ENCODE peak calls at places on chromosomes 7 and 10, in nine cellular contexts. Z is hepatocyte, U is A549, V is right lobe of liver, D is thoracic aorta, H is suprapubic skin, W is IMR-90, L is cardiac muscle cell, G is spleen. Y is an unnamed sample. For H3K9me3, the result is how much of the 10 kb centered on the place peaks cover.

GRCh38 chr7:132500727-132501410 is 75.4 kb downstream of the PLXNA4 start:
- DNase-seq in L (peak), D (peak), U (no peak), Z (peak), W (no peak), H (no peak), V (no peak), G (peak), Y (no peak)

GRCh38 chr7:143323650-143324049 is 7.7 kb downstream of the CLCN1 start:
- DNase-seq in V (no peak), U (no peak), L (no peak), G (no peak), D (no peak), Z (no peak), H (no peak), W (no peak), Y (no peak)

GRCh38 chr7:111980721-111981120 is 225.5 kb downstream of the DOCK4 start:
- DNase-seq in G (no peak), Z (no peak), D (no peak), H (no peak), W (no peak), L (no peak), V (no peak), U (no peak), Y (no peak)

GRCh38 chr7:85006754-85007153 is 180.1 kb downstream of the SEMA3D start:
- DNase-seq in H (no peak), D (no peak), U (no peak), L (no peak), G (no peak), V (no peak), W (no peak), Z (no peak), Y (no peak)

GRCh38 chr7:18798018-18798906 is 302.7 kb downstream of the HDAC9 start:
- DNase-seq in V (no peak), L (no peak), D (no peak), W (peak), U (no peak), H (no peak), Z (no peak), G (no peak), Y (no peak)

GRCh38 chr7:16347461-16348192 is 73.7 kb downstream of the CRPPA start:
- DNase-seq in D (no peak), V (no peak), H (no peak), U (no peak), G (no peak), Z (peak), L (peak), W (peak), Y (no peak)

GRCh38 chr7:132977234-132977633 is 104.7 kb downstream of the CHCHD3 start:
- DNase-seq in H (no peak), D (no peak), L (no peak), G (no peak), U (no peak), W (peak), Z (no peak), V (no peak), Y (no peak)

GRCh38 chr10:121813857-121814256 is 114.0 kb downstream of the ATE1 start:
- DNase-seq in H (no peak), Z (no peak), U (no peak), V (no peak), L (no peak), W (no peak), D (no peak), G (no peak), Y (no peak)

GRCh38 chr10:77321868-77322267 is 315.7 kb downstream of the KCNMA1 start:
- DNase-seq in W (peak), G (no peak), D (no peak), L (no peak), H (no peak), Z (no peak), U (no peak), V (no peak), Y (no peak)

GRCh38 chr7:20329389-20330175 is 1.1 kb upstream of the ITGB8 start:
- DNase-seq in G (peak), H (peak), L (peak), V (no peak), Z (peak), U (peak), D (no peak), W (peak), Y (peak)

GRCh38 chr10:79392506-79393176 is 45.4 kb downstream of the PPIF start:
- DNase-seq in Z (no peak), H (no peak), U (no peak), V (peak), D (no peak), W (no peak), L (no peak), G (peak), Y (no peak)

GRCh38 chr7:2954433-2954853 is 89.2 kb downstream of the CARD11 start:
- DNase-seq in L (no peak), H (peak), G (peak), V (no peak), U (no peak), D (no peak), W (no peak), Z (no peak), Y (peak)

GRCh38 chr10:113854757-113855626 is 531 bp downstream of the NHLRC2 start:
- DNase-seq in G (peak), D (no peak), U (peak), V (peak), L (peak), H (peak), Z (peak), W (peak), Y (peak)

GRCh38 chr10:100748251-100749058 is 3.1 kb downstream of the PAX2 start:
- DNase-seq in Z (no peak), V (no peak), G (no peak), U (no peak), W (no peak), L (no peak), H (no peak), D (no peak), Y (no peak)

GRCh38 chr10:11810313-11810766 is 12.8 kb upstream of the PROSER2 start:
- DNase-seq in U (no peak), V (no peak), D (no peak), H (no peak), G (no peak), Z (no peak), L (no peak), W (peak), Y (no peak)

GRCh38 chr7:30308392-30308791 is 24.0 kb downstream of the ZNRF2 start:
- DNase-seq in G (no peak), L (no peak), D (no peak), W (peak), H (no peak), V (no peak), Z (no peak), U (no peak), Y (peak)

GRCh38 chr10:114374141-114374791 is 30.0 kb downstream of the AFAP1L2 start:
- DNase-seq in G (no peak), Z (peak), D (no peak), W (peak), U (no peak), V (no peak), H (no peak), L (no peak), Y (no peak)

GRCh38 chr10:8055420-8056349 is 1.2 kb downstream of the GATA3 start:
- DNase-seq in G (peak), H (peak), V (no peak), L (no peak), U (no peak), W (no peak), Z (peak), D (no peak), Y (no peak)

GRCh38 chr7:129739427-129739826 is 127.9 kb downstream of the NRF1 start:
- DNase-seq in H (no peak), U (no peak), G (no peak), Z (peak), D (no peak), L (peak), W (peak), V (no peak), Y (peak)

GRCh38 chr10:43128958-43129706 is 9.1 kb upstream of the CSGALNACT2 start:
- DNase-seq in G (peak), U (no peak), L (no peak), H (no peak), V (no peak), D (no peak), W (peak), Z (peak), Y (peak)

GRCh38 chr7:108442039-108442568 is 14.1 kb downstream of the NRCAM start:
- DNase-seq in W (no peak), U (peak), V (no peak), D (no peak), Z (no peak), G (no peak), H (no peak), L (no peak), Y (peak)

GRCh38 chr10:30583778-30584415 is 45.7 kb downstream of the LYZL2 start:
- DNase-seq in W (peak), H (peak), U (peak), L (no peak), G (no peak), D (peak), Z (peak), V (peak), Y (peak)

DNA sequence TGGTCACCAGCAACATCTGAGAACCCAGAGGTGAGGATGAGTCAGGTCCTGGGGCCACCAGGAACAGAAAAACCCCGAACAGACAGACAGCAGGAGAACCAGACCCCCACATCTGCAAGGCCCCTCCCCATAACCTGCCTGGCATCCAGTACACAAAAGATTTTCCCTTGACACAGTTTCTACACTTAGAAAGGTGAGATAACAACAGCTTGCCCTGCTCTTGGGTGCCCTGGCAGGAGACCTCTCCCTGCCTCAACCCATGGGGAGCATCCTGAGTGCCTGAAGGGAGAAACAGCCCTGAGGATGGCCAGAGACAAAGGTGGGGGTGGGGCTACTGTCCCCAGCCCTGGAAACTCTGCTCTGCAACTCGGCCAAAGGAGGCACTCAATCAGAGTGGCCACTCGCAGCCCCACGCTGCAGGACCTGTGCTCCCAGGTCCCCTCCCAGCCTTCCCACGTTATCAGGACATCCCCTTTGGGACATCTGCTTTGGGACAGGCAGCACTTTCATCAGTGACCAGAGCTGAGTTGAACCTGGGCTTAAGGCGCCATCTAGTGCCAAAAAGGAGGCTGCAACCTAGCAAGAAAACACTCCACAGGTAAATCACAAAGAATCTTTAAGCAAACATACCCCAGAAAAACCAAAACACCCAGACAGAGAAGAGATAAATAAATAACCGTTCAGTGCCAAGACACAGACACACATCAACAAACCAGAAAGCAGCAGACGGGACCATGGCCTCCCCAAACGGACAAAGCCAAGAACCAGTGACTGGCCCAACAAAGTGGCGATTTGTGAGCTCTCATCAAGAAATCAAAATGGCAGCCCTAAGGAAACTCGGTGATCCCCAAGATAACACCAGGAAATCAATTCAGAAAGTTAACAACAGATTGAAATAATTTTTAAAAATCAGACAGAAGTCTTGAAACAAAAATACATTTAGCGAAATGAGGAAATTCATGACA is 233.7 kb downstream of the PTPRN2 start:
- DNase-seq in H (peak), U (no peak), D (no peak), V (no peak), W (no peak), Z (no peak), G (peak), L (no peak), Y (peak)
- TF ChIP-seq CTCF in H (peak), U (peak), D (no peak), V (peak), W (peak), Z (peak), G (no peak), L (peak), Y (peak)

GRCh38 chr7:4742852-4743251 is 32.6 kb upstream of the AP5Z1 start:
- DNase-seq in U (no peak), Z (no peak), L (no peak), H (no peak), G (no peak), D (no peak), W (peak), V (no peak), Y (no peak)
- H3K4me3 ChIP-seq in U (no peak), Z (no peak), L (no peak), H (no peak), G (no peak), D (no peak), W (no peak), V (no peak), Y (no peak)

GRCh38 chr7:64602086-64602485 is 39.2 kb upstream of the ZNF680 start:
- DNase-seq in D (no peak), V (no peak), Z (no peak), U (no peak), H (no peak), W (peak), G (no peak), L (no peak), Y (no peak)
- H3K9me3 ChIP-seq in D (under half), V (under half), Z (under half), U (under half), H (under half), W (under half), G (under half), L (under half), Y (under half)

GRCh38 chr10:117431160-117431559 is 55.9 kb upstream of the PDZD8 start:
- DNase-seq in V (no peak), U (peak), Z (no peak), W (no peak), G (no peak), D (no peak), H (no peak), L (no peak), Y (no peak)
- TF ChIP-seq CTCF in V (no peak), U (peak), Z (no peak), W (no peak), G (no peak), D (no peak), H (no peak), L (no peak), Y (peak)

GRCh38 chr7:94401411-94401810 is 6.7 kb downstream of the COL1A2 start:
- DNase-seq in Z (no peak), U (no peak), V (no peak), H (no peak), G (no peak), W (no peak), L (no peak), D (no peak), Y (no peak)
- H3K4me3 ChIP-seq in Z (no peak), U (no peak), V (no peak), H (peak), G (no peak), W (no peak), L (no peak), D (no peak), Y (no peak)

DNA sequence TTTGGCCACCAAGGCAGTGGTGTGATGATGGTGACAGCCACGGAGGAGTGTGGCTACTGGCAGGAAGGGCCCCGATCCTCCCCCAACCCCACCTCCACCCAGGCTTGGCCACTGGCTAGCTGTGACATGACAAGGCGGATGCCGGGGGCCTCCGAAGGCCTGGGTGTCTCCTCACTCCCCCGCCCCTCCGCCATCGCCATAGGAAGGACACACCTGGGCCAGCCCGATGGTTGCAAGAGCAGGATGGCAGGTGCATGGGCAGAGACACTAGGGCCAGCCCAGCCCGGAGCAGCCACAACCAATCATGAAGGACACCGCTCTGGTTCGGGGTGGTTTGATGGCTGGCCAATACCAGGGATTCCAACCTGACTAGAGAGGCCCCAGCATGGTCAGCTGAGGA is 81.0 kb downstream of the PTPRN2 start:
- DNase-seq in W (no peak), G (no peak), D (no peak), Z (no peak), U (no peak), V (no peak), H (no peak), L (no peak), Y (no peak)
- H3K9me3 ChIP-seq in W (half or more), G (under half), D (under half), Z (under half), U (under half), V (under half), H (under half), L (under half), Y (under half)

DNA sequence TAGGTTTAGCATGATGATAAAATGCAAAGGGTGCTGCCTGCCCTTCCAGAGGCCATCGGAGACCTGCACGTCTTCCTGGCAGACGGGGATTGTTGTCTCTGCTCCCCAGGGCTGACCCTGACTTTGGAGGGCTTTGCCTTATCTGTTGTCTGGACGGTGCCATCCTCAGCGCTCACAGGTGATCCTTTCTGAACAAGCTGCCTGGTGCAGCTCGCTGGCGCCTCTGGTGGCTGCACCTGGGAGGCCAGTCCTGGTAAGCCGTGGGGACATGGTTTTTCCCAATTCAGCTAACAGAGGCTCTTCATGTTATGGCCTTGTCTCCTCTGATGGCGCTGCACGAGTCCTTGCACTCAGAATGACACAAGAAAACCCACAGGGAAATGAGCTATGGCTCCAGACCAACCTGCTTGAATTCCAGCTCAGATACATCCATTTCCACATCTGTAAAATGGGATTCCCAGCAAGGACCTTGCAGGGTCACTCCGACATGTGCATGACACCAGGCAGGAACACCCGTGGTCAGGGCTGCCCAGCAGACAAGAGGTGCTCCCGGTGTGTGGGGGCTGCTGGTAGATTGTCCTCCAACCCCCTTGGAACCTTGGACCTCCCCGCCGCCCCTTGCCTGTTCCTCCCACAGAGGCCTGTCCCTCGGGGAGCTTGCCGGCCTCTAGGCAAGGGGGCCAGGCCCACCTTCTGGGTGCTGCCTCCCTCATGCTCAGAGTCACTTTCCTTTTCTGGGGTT is 50.4 kb upstream of the SHH start:
- DNase-seq in D (no peak), V (no peak), Z (no peak), H (peak), G (peak), L (no peak), W (no peak), U (peak), Y (no peak)
- TF ChIP-seq CTCF in D (no peak), V (no peak), Z (no peak), H (no peak), G (no peak), L (no peak), W (no peak), U (peak), Y (peak)

GRCh38 chr7:1539346-1540321 is 9.1 kb downstream of the MAFK start:
- DNase-seq in U (no peak), G (no peak), W (peak), Z (peak), V (no peak), L (no peak), D (no peak), H (peak), Y (no peak)
- H3K4me3 ChIP-seq in U (peak), G (no peak), W (no peak), Z (no peak), V (no peak), L (no peak), D (peak), H (no peak), Y (no peak)

Y was measured in A673.